ENCODE peak calls at places on chromosome 2, in ten cellular contexts. J is lower leg skin; U is CD8-positive, alpha-beta T cell; Z is T-cell; O is GM13977; D is stimulated activated CD8-positive, alpha-beta memory T cell treated with anti-CD3 and anti-CD28 coated beads, Interleukin-7, amount 100 ng/mL, for 24 hours; M is stimulated activated CD4-positive, alpha-beta T cell treated with anti-CD3 and anti-CD28 coated beads, Interleukin-1b, Interleukin-23, amount 100 ng/mL, for 48 hours; E is naive thymus-derived CD4-positive, alpha-beta T cell; B is AG04449; H is glutamatergic neuron. N is an unnamed sample.

GRCh38 chr2:191478754-191479679 is 198.9 kb upstream of the NABP1 start:
- DNase-seq in J (peak; percentile 50), U (no peak), Z (no peak), O (no peak), D (no peak), M (no peak), E (no peak), B (no peak), H (peak; percentile 50), N (no peak)

GRCh38 chr2:157922815-157923214 is 46.7 kb upstream of the ACVR1 start:
- DNase-seq in J (no peak), U (no peak), Z (no peak), O (no peak), D (no peak), M (no peak), E (no peak), B (no peak), H (no peak), N (no peak)

GRCh38 chr2:161166538-161167409 is 6.5 kb downstream of the TANK start:
- DNase-seq in J (no peak), U (no peak), Z (peak; percentile 31), O (peak; percentile 51), D (peak; percentile 19), M (peak; percentile 79), E (peak; percentile 70), B (no peak), H (no peak), N (no peak)

GRCh38 chr2:202700075-202700901 is 65.5 kb downstream of the FAM117B start:
- DNase-seq in J (no peak), U (no peak), Z (no peak), O (no peak), D (no peak), M (peak; percentile 21), E (no peak), B (no peak), H (no peak), N (no peak)

GRCh38 chr2:213251618-213252017 is 32.6 kb upstream of the SPAG16 start:
- DNase-seq in J (no peak), U (no peak), Z (no peak), O (peak; percentile 28), D (no peak), M (no peak), E (no peak), B (peak; percentile 17), H (no peak), N (peak; percentile 27)

GRCh38 chr2:226738191-226738820 is 61.3 kb downstream of the IRS1 start:
- DNase-seq in J (no peak), U (no peak), Z (no peak), O (no peak), D (no peak), M (no peak), E (no peak), B (no peak), H (no peak), N (no peak)

GRCh38 chr2:101980368-101980767 is 11.4 kb upstream of the IL1R2 start:
- DNase-seq in J (no peak), U (no peak), Z (no peak), O (no peak), D (no peak), M (no peak), E (no peak), B (no peak), H (no peak), N (no peak)

GRCh38 chr2:30283931-30284565 is 52.7 kb downstream of the LBH start:
- DNase-seq in J (no peak), U (no peak), Z (no peak), O (no peak), D (no peak), M (no peak), E (no peak), B (no peak), H (no peak), N (no peak)

GRCh38 chr2:31475692-31476091 is 61.1 kb upstream of the XDH start:
- DNase-seq in J (no peak), U (no peak), Z (no peak), O (no peak), D (no peak), M (no peak), E (no peak), B (peak; percentile 56), H (no peak), N (no peak)

GRCh38 chr2:105674406-105674805 is 70.3 kb upstream of the NCK2 start:
- DNase-seq in J (no peak), U (no peak), Z (no peak), O (no peak), D (no peak), M (no peak), E (no peak), B (no peak), H (no peak), N (no peak)

GRCh38 chr2:73283545-73284295 is 558 bp downstream of the FBXO41 start:
- DNase-seq in J (no peak), U (no peak), Z (no peak), O (no peak), D (no peak), M (peak; percentile 56), E (peak; percentile 35), B (no peak), H (peak; percentile 58), N (peak; percentile 48)

GRCh38 chr2:56483081-56483480 is 299.3 kb downstream of the CCDC85A start:
- DNase-seq in J (no peak), U (no peak), Z (no peak), O (no peak), D (no peak), M (no peak), E (no peak), B (no peak), H (no peak), N (no peak)

GRCh38 chr2:8547284-8548064 is 134.4 kb upstream of the ID2 start:
- DNase-seq in J (no peak), U (no peak), Z (no peak), O (no peak), D (no peak), M (no peak), E (no peak), B (no peak), H (no peak), N (no peak)

GRCh38 chr2:69831354-69831905 is 2.0 kb downstream of the GMCL1 start:
- DNase-seq in J (no peak), U (no peak), Z (no peak), O (no peak), D (no peak), M (no peak), E (no peak), B (no peak), H (no peak), N (no peak)

GRCh38 chr2:217360781-217361485 is 501.1 kb upstream of the TNP1 start:
- DNase-seq in J (peak; percentile 33), U (no peak), Z (no peak), O (no peak), D (no peak), M (no peak), E (no peak), B (peak; percentile 58), H (no peak), N (no peak)

GRCh38 chr2:42047488-42048317 is at the start of gene PKDCC:
- DNase-seq in J (peak; percentile 51), U (no peak), Z (no peak), O (peak; percentile 89), D (no peak), M (no peak), E (peak; percentile 45), B (no peak), H (peak; percentile 94), N (peak; percentile 57)

GRCh38 chr2:219453691-219454131 is 19.1 kb downstream of the SPEG start:
- DNase-seq in J (peak; percentile 35), U (no peak), Z (no peak), O (no peak), D (no peak), M (no peak), E (no peak), B (peak; percentile 95), H (no peak), N (no peak)

N was measured in cerebellum.